ENCODE peak calls at places on chromosome 17, in seven cellular contexts. One of them, this sample, is unnamed.

GRCh38 chr17:56594528-56595418 is 1.3 kb downstream of the NOG start:
- DNase-seq in pancreas: peak; percentile 18
- DNase-seq in heart right ventricle: no peak
- DNase-seq in AG04450: no peak
- DNase-seq in right cardiac atrium: peak; percentile 11
- DNase-seq in A549: peak; percentile 42
- DNase-seq in ascending aorta: no peak
- DNase-seq in this sample: no peak

GRCh38 chr17:81230043-81230820 is 7.5 kb upstream of the CEP131 start:
- DNase-seq in pancreas: peak; percentile 50
- DNase-seq in ascending aorta: no peak
- DNase-seq in A549: peak; percentile 79
- DNase-seq in right cardiac atrium: peak; percentile 10
- DNase-seq in AG04450: no peak
- DNase-seq in heart right ventricle: no peak
- DNase-seq in this sample: no peak

GRCh38 chr17:33560165-33560564 is 267.1 kb upstream of the ASIC2 start:
- DNase-seq in pancreas: no peak
- DNase-seq in heart right ventricle: no peak
- DNase-seq in right cardiac atrium: no peak
- DNase-seq in ascending aorta: no peak
- DNase-seq in A549: no peak
- DNase-seq in AG04450: no peak
- DNase-seq in this sample: no peak

GRCh38 chr17:2399572-2400473 is 1.0 kb downstream of the MNT start:
- DNase-seq in pancreas: peak; percentile 98
- DNase-seq in AG04450: peak; percentile 88
- DNase-seq in A549: peak; percentile 96
- DNase-seq in right cardiac atrium: peak; percentile 97
- DNase-seq in ascending aorta: peak; percentile 92
- DNase-seq in heart right ventricle: peak; percentile 95
- DNase-seq in this sample: peak; percentile 87

GRCh38 chr17:9371019-9371418 is 204.6 kb downstream of the STX8 start:
- DNase-seq in A549: peak; percentile 48
- DNase-seq in pancreas: no peak
- DNase-seq in AG04450: no peak
- DNase-seq in right cardiac atrium: no peak
- DNase-seq in heart right ventricle: no peak
- DNase-seq in ascending aorta: no peak
- DNase-seq in this sample: peak; percentile 90

GRCh38 chr17:15963670-15964110 is 18.8 kb downstream of the ADORA2B start:
- DNase-seq in AG04450: no peak
- DNase-seq in heart right ventricle: no peak
- DNase-seq in ascending aorta: no peak
- DNase-seq in right cardiac atrium: no peak
- DNase-seq in pancreas: no peak
- DNase-seq in A549: no peak
- DNase-seq in this sample: peak; percentile 58

GRCh38 chr17:61200349-61200735 is 199.3 kb upstream of the TBX2 start:
- DNase-seq in ascending aorta: no peak
- DNase-seq in right cardiac atrium: no peak
- DNase-seq in A549: no peak
- DNase-seq in AG04450: peak; percentile 36
- DNase-seq in pancreas: no peak
- DNase-seq in heart right ventricle: no peak
- DNase-seq in this sample: no peak

GRCh38 chr17:63382136-63382535 is 64.0 kb downstream of the CYB561 start:
- DNase-seq in pancreas: no peak
- DNase-seq in heart right ventricle: no peak
- DNase-seq in right cardiac atrium: no peak
- DNase-seq in ascending aorta: no peak
- DNase-seq in A549: no peak
- DNase-seq in AG04450: no peak
- DNase-seq in this sample: no peak

GRCh38 chr17:32463304-32463703 is 19.0 kb downstream of the PSMD11 start:
- DNase-seq in heart right ventricle: no peak
- DNase-seq in right cardiac atrium: no peak
- DNase-seq in A549: no peak
- DNase-seq in pancreas: no peak
- DNase-seq in AG04450: no peak
- DNase-seq in ascending aorta: no peak
- DNase-seq in this sample: no peak

GRCh38 chr17:81339502-81340296 is 44.6 kb upstream of the SLC38A10 start:
- DNase-seq in heart right ventricle: no peak
- DNase-seq in AG04450: no peak
- DNase-seq in A549: peak; percentile 77
- DNase-seq in pancreas: peak; percentile 71
- DNase-seq in ascending aorta: no peak
- DNase-seq in right cardiac atrium: no peak
- DNase-seq in this sample: no peak

GRCh38 chr17:62966426-62967110 is 533 bp downstream of the TANC2 start:
- DNase-seq in heart right ventricle: peak; percentile 73
- DNase-seq in A549: peak; percentile 54
- DNase-seq in right cardiac atrium: no peak
- DNase-seq in AG04450: no peak
- DNase-seq in ascending aorta: no peak
- DNase-seq in pancreas: no peak
- DNase-seq in this sample: no peak

GRCh38 chr17:5897320-5897911 is 172.8 kb upstream of the WSCD1 start:
- DNase-seq in heart right ventricle: no peak
- DNase-seq in ascending aorta: no peak
- DNase-seq in AG04450: no peak
- DNase-seq in right cardiac atrium: no peak
- DNase-seq in A549: no peak
- DNase-seq in pancreas: no peak
- DNase-seq in this sample: no peak

GRCh38 chr17:4658478-4659305 is 17.2 kb upstream of the ALOX15 start:
- DNase-seq in A549: no peak
- DNase-seq in pancreas: no peak
- DNase-seq in right cardiac atrium: no peak
- DNase-seq in heart right ventricle: no peak
- DNase-seq in ascending aorta: no peak
- DNase-seq in AG04450: peak; percentile 7
- DNase-seq in this sample: no peak

GRCh38 chr17:77434136-77435114 is 293.7 kb downstream of the SEC14L1 start:
- DNase-seq in right cardiac atrium: no peak
- DNase-seq in ascending aorta: no peak
- DNase-seq in heart right ventricle: no peak
- DNase-seq in AG04450: no peak
- DNase-seq in A549: no peak
- DNase-seq in pancreas: peak; percentile 12
- DNase-seq in this sample: no peak

GRCh38 chr17:77435272-77436057 is 294.7 kb downstream of the SEC14L1 start:
- DNase-seq in ascending aorta: no peak
- DNase-seq in A549: no peak
- DNase-seq in pancreas: no peak
- DNase-seq in AG04450: no peak
- DNase-seq in heart right ventricle: no peak
- DNase-seq in right cardiac atrium: peak; percentile 27
- DNase-seq in this sample: no peak

GRCh38 chr17:77436481-77436880 is 295.7 kb downstream of the SEC14L1 start:
- DNase-seq in A549: no peak
- DNase-seq in pancreas: no peak
- DNase-seq in right cardiac atrium: no peak
- DNase-seq in heart right ventricle: no peak
- DNase-seq in ascending aorta: no peak
- DNase-seq in AG04450: no peak
- DNase-seq in this sample: no peak

GRCh38 chr17:77437017-77437416 is 296.2 kb downstream of the SEC14L1 start:
- DNase-seq in AG04450: peak; percentile 61
- DNase-seq in pancreas: no peak
- DNase-seq in A549: no peak
- DNase-seq in ascending aorta: no peak
- DNase-seq in heart right ventricle: peak; percentile 71
- DNase-seq in right cardiac atrium: peak; percentile 66
- DNase-seq in this sample: no peak

DNA sequence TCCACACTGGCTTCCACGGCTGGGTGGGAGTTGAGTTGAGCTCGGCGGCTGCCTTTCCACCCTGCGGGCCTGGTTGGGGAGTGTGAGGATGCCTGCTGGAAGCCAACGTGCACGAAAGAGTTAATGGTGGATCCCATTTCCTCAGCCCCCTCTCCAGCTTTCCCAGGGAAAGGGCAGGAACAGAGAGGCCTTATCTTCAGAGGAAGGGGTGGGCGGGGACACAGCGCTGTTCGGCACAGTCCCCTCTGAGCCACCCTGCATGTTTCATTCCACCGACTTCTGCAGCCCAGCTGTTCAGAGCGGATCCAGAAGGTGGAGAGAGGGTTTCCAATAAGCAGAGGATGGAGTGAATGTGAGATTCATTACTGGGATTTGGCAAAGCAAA is 295.3 kb downstream of the SEC14L1 start:
- DNase-seq in A549: no peak
- DNase-seq in pancreas: no peak
- DNase-seq in AG04450: no peak
- DNase-seq in ascending aorta: no peak
- DNase-seq in right cardiac atrium: peak; percentile 74
- DNase-seq in heart right ventricle: peak; percentile 69
- DNase-seq in this sample: no peak
- H3K27ac ChIP-seq in A549: no peak overlapping the region
- H3K27ac ChIP-seq in pancreas: no peak overlapping the region
- H3K27ac ChIP-seq in AG04450: peak overlapping the region; percentile 65
- H3K27ac ChIP-seq in ascending aorta: no peak overlapping the region
- H3K27ac ChIP-seq in right cardiac atrium: peak overlapping the region; percentile 13
- H3K27ac ChIP-seq in heart right ventricle: peak overlapping the region; percentile 50
- H3K27ac ChIP-seq in this sample: no peak overlapping the region

GRCh38 chr17:49822829-49823228 is 25.0 kb downstream of the TAC4 start:
- DNase-seq in pancreas: no peak
- DNase-seq in heart right ventricle: peak; percentile 49
- DNase-seq in ascending aorta: no peak
- DNase-seq in AG04450: peak; percentile 36
- DNase-seq in A549: no peak
- DNase-seq in right cardiac atrium: peak; percentile 76
- DNase-seq in this sample: no peak

GRCh38 chr17:49821466-49821865 is 26.4 kb downstream of the TAC4 start:
- DNase-seq in pancreas: no peak
- DNase-seq in A549: no peak
- DNase-seq in ascending aorta: no peak
- DNase-seq in right cardiac atrium: no peak
- DNase-seq in heart right ventricle: no peak
- DNase-seq in AG04450: no peak
- DNase-seq in this sample: no peak

GRCh38 chr17:49825645-49826044 is 22.2 kb downstream of the TAC4 start:
- DNase-seq in pancreas: no peak
- DNase-seq in right cardiac atrium: no peak
- DNase-seq in AG04450: no peak
- DNase-seq in heart right ventricle: no peak
- DNase-seq in A549: no peak
- DNase-seq in ascending aorta: no peak
- DNase-seq in this sample: no peak

GRCh38 chr17:49821916-49822315 is 26.0 kb downstream of the TAC4 start:
- DNase-seq in AG04450: no peak
- DNase-seq in right cardiac atrium: no peak
- DNase-seq in A549: no peak
- DNase-seq in ascending aorta: no peak
- DNase-seq in heart right ventricle: no peak
- DNase-seq in pancreas: no peak
- DNase-seq in this sample: no peak

GRCh38 chr17:49823614-49824013 is 24.3 kb downstream of the TAC4 start:
- DNase-seq in AG04450: peak; percentile 66
- DNase-seq in heart right ventricle: no peak
- DNase-seq in A549: no peak
- DNase-seq in ascending aorta: no peak
- DNase-seq in right cardiac atrium: no peak
- DNase-seq in pancreas: no peak
- DNase-seq in this sample: no peak
- H3K27ac ChIP-seq in AG04450: peak overlapping the region; percentile 34
- H3K27ac ChIP-seq in heart right ventricle: no peak overlapping the region
- H3K27ac ChIP-seq in A549: no peak overlapping the region
- H3K27ac ChIP-seq in ascending aorta: no peak overlapping the region
- H3K27ac ChIP-seq in right cardiac atrium: no peak overlapping the region
- H3K27ac ChIP-seq in pancreas: no peak overlapping the region
- H3K27ac ChIP-seq in this sample: no peak overlapping the region

GRCh38 chr17:77207689-77208216 is 67.0 kb downstream of the SEC14L1 start:
- DNase-seq in AG04450: no peak
- DNase-seq in pancreas: no peak
- DNase-seq in right cardiac atrium: no peak
- DNase-seq in A549: no peak
- DNase-seq in heart right ventricle: no peak
- DNase-seq in ascending aorta: no peak
- DNase-seq in this sample: no peak
- H3K27ac ChIP-seq in AG04450: no peak overlapping the region
- H3K27ac ChIP-seq in pancreas: peak overlapping the region; percentile 39
- H3K27ac ChIP-seq in right cardiac atrium: no peak overlapping the region
- H3K27ac ChIP-seq in A549: no peak overlapping the region
- H3K27ac ChIP-seq in heart right ventricle: peak overlapping the region; percentile 12
- H3K27ac ChIP-seq in ascending aorta: no peak overlapping the region
- H3K27ac ChIP-seq in this sample: no peak overlapping the region

DNA sequence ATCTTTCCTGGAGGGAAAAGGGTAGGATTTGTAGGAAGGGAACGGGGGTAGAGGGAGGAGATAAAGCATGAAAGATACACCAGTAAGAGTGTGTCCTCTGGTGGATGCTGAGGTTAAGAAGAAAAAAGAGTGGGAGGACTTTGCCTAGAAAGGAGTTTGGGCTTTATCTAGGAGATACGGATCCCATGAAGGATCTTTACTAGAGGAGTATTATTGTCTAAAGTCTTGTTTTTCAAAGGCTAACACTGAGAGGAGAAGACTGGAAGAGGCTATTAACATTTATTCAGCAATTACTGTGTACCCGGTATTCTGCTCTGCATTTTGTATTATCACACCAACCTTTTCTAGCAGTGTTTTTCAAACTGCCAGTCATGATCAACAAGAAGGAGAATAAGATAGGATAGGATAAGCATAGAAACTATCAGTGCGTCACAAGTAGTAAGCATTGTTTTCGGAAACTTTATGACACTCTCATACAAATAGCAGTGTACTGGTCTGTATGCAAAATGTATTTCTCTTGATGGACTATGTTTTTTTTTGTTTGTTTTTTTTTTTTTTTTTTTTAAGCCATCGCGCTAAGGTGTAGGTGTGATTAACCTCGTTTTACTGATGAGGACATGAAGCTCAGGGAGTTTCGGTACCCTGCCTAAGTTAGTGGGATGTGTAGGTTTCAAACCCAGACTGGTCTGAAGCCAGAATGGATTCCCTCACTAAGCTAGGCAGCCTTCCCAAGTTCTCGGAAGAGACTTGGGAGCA is 1.4 kb upstream of the SP2 start:
- DNase-seq in heart right ventricle: no peak
- DNase-seq in A549: no peak
- DNase-seq in right cardiac atrium: no peak
- DNase-seq in AG04450: no peak
- DNase-seq in ascending aorta: no peak
- DNase-seq in pancreas: no peak
- DNase-seq in this sample: no peak
- H3K27ac ChIP-seq in heart right ventricle: peak overlapping the region; percentile 89
- H3K27ac ChIP-seq in A549: peak overlapping the region; percentile 89
- H3K27ac ChIP-seq in right cardiac atrium: peak overlapping the region; percentile 90
- H3K27ac ChIP-seq in AG04450: no peak overlapping the region
- H3K27ac ChIP-seq in ascending aorta: peak overlapping the region; percentile 91
- H3K27ac ChIP-seq in pancreas: peak overlapping the region; percentile 85
- H3K27ac ChIP-seq in this sample: peak overlapping the region; percentile 84